ENCODE peak calls at places on chromosomes 16 and 17, in eight cellular contexts. F is body of pancreas, V is transverse colon, K is astrocyte of the cerebellum, Y is thoracic aorta, H is PC-9, E is PC-3, Z is foreskin fibroblast. L is an unnamed sample.

GRCh38 chr16:31354394-31355291 is at the start of gene ITGAX:
- DNase-seq in V (peak), Z (peak), H (no peak), K (no peak), Y (no peak), E (peak), F (peak), L (no peak)

GRCh38 chr16:66161942-66162341 is 204.5 kb upstream of the CDH5 start:
- DNase-seq in K (no peak), V (no peak), E (peak), H (no peak), Z (no peak), F (no peak), Y (no peak), L (no peak)

GRCh38 chr17:38600906-38601305 is 4.8 kb downstream of the SRCIN1 start:
- DNase-seq in Y (no peak), Z (no peak), K (no peak), F (no peak), E (no peak), V (no peak), H (no peak), L (no peak)

GRCh38 chr16:49519741-49520140 is 146.1 kb downstream of the C16orf78 start:
- DNase-seq in Z (no peak), V (no peak), E (no peak), F (no peak), Y (no peak), K (no peak), H (no peak), L (no peak)

GRCh38 chr17:75589919-75590303 is 2.3 kb downstream of the MYO15B start:
- DNase-seq in Y (no peak), H (no peak), K (no peak), F (no peak), V (peak), E (no peak), Z (no peak), L (no peak)

GRCh38 chr17:17376362-17376761 is 73.2 kb downstream of the NT5M start:
- DNase-seq in Z (peak), K (no peak), H (no peak), V (no peak), Y (no peak), E (peak), F (no peak), L (peak)

GRCh38 chr16:16162591-16162990 is 60.7 kb downstream of the ABCC6 start:
- DNase-seq in Z (no peak), Y (no peak), V (no peak), F (no peak), E (no peak), K (no peak), H (no peak), L (no peak)

GRCh38 chr16:85757341-85757822 is 6.5 kb upstream of the C16orf74 start:
- DNase-seq in Z (peak), K (peak), V (no peak), H (no peak), E (peak), F (no peak), Y (no peak), L (no peak)

GRCh38 chr17:62823111-62823895 is 15.2 kb upstream of the MARCHF10 start:
- DNase-seq in V (no peak), E (peak), H (peak), Z (no peak), F (no peak), Y (no peak), K (no peak), L (no peak)

GRCh38 chr16:56911771-56912541 is 20.0 kb upstream of the HERPUD1 start:
- DNase-seq in E (no peak), K (no peak), V (peak), Y (no peak), H (no peak), F (peak), Z (no peak), L (no peak)

GRCh38 chr16:3112058-3112880 is at the start of gene ZNF205:
- DNase-seq in Z (peak), E (peak), F (peak), V (peak), Y (no peak), H (peak), K (peak), L (no peak)

GRCh38 chr17:78581304-78581703 is 4.1 kb upstream of the DNAH17 start:
- DNase-seq in Z (no peak), H (no peak), E (no peak), F (no peak), K (no peak), Y (no peak), V (no peak), L (no peak)

GRCh38 chr16:10077861-10078260 is 104.4 kb downstream of the GRIN2A start:
- DNase-seq in E (peak), H (no peak), F (no peak), V (no peak), K (no peak), Y (no peak), Z (no peak), L (no peak)

GRCh38 chr17:50867856-50868438 is 1.8 kb upstream of the TOB1 start:
- DNase-seq in H (no peak), Z (no peak), F (no peak), K (peak), V (no peak), Y (no peak), E (no peak), L (no peak)

GRCh38 chr17:5413682-5414081 is 5.8 kb downstream of the NUP88 start:
- DNase-seq in H (peak), V (no peak), F (no peak), Z (peak), K (peak), E (peak), Y (no peak), L (peak)

GRCh38 chr17:76278268-76278908 is 13.2 kb downstream of the UBALD2 start:
- DNase-seq in V (no peak), Y (no peak), F (no peak), Z (no peak), K (no peak), H (no peak), E (no peak), L (no peak)

GRCh38 chr17:81387235-81388060 is 7.8 kb upstream of the BAHCC1 start:
- DNase-seq in H (no peak), V (peak), E (peak), Y (no peak), Z (peak), F (peak), K (no peak), L (no peak)

GRCh38 chr16:86349338-86349900 is 160.9 kb upstream of the FOXF1 start:
- DNase-seq in H (no peak), E (no peak), Z (no peak), F (no peak), Y (no peak), K (no peak), V (no peak), L (no peak)

GRCh38 chr16:48997946-48998345 is 283.7 kb downstream of the CBLN1 start:
- DNase-seq in Y (no peak), H (no peak), K (no peak), V (no peak), F (no peak), Z (no peak), E (no peak), L (no peak)

GRCh38 chr17:65797809-65798208 is 236.4 kb upstream of the AXIN2 start:
- DNase-seq in F (no peak), V (no peak), Z (no peak), K (no peak), H (no peak), Y (no peak), E (peak), L (no peak)

GRCh38 chr17:3927628-3928010 is 11.4 kb upstream of the P2RX1 start:
- DNase-seq in Z (no peak), V (no peak), K (no peak), H (no peak), Y (no peak), F (no peak), E (no peak), L (no peak)

GRCh38 chr17:57130708-57131461 is 45.8 kb downstream of the AKAP1 start:
- DNase-seq in F (peak), H (peak), E (peak), Y (peak), Z (peak), V (peak), K (peak), L (peak)

GRCh38 chr16:67877064-67877463 is 4.2 kb downstream of the EDC4 start:
- DNase-seq in K (no peak), Z (no peak), V (no peak), F (no peak), H (no peak), Y (no peak), E (no peak), L (no peak)

GRCh38 chr16:28923652-28924398 is 1.2 kb downstream of the RABEP2 start:
- DNase-seq in V (peak), E (no peak), Z (no peak), K (no peak), Y (no peak), H (no peak), F (peak), L (no peak)

GRCh38 chr17:559699-560378 is 154.8 kb downstream of the VPS53 start:
- DNase-seq in V (no peak), Y (peak), Z (peak), F (peak), K (peak), H (peak), E (peak), L (peak)

GRCh38 chr17:44283374-44284023 is 15.6 kb upstream of the SLC4A1 start:
- DNase-seq in Y (no peak), K (no peak), H (no peak), F (no peak), Z (no peak), V (no peak), E (no peak), L (no peak)

GRCh38 chr17:76534831-76535732 is 2.4 kb downstream of the CYGB start:
- DNase-seq in V (no peak), Z (no peak), E (no peak), K (no peak), H (no peak), Y (no peak), F (no peak), L (no peak)

DNA sequence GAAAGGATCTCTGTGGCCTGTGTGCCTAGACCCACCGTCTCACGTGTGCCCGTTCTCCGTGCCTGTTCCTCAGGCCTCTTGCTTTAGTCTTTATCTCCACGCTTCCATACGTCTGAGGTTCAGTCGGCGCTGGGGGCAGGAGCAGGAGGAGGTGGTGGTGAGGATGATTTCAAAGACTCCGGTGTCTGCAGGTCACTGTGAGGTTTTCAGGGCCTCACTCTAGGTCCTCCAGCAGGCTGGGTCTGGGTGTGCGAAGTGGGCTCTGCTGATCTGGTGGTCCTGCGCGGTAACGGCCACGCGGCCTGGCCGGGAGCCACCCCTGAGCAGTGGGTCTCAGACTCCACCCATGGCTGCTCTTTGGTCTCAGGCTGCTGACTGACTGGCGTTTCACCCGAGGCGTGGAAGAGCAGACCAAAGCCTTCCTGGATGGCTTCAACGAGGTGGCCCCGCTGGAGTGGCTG is 14.4 kb upstream of the CLEC18A start:
- DNase-seq in V (no peak), Z (no peak), K (no peak), Y (no peak), E (no peak), H (no peak), F (no peak), L (no peak)
- TF ChIP-seq CTCF in V (no peak), Z (no peak), K (no peak), Y (no peak), E (no peak), H (no peak), F (no peak), L (no peak)

GRCh38 chr17:67490471-67490870 is 113.4 kb downstream of the PITPNC1 start:
- DNase-seq in H (no peak), Z (no peak), F (peak), V (no peak), Y (no peak), K (no peak), E (no peak), L (no peak)

GRCh38 chr17:67489273-67489672 is 112.2 kb downstream of the PITPNC1 start:
- DNase-seq in V (no peak), K (no peak), H (no peak), Y (no peak), Z (no peak), E (no peak), F (no peak), L (no peak)

GRCh38 chr17:67488768-67489167 is 111.7 kb downstream of the PITPNC1 start:
- DNase-seq in V (no peak), K (no peak), Z (no peak), F (no peak), Y (no peak), E (no peak), H (no peak), L (no peak)

GRCh38 chr17:67488161-67488560 is 111.1 kb downstream of the PITPNC1 start:
- DNase-seq in Z (no peak), K (no peak), E (no peak), H (no peak), V (no peak), Y (no peak), F (no peak), L (no peak)

GRCh38 chr17:67487506-67487905 is 110.4 kb downstream of the PITPNC1 start:
- DNase-seq in Y (no peak), K (no peak), Z (no peak), V (no peak), H (no peak), F (no peak), E (no peak), L (no peak)
- H3K4me3 ChIP-seq in Y (no peak), K (no peak), Z (no peak), V (no peak), H (no peak), F (no peak), E (no peak), L (no peak)

GRCh38 chr16:680967-681745 is 946 bp downstream of the STUB1 start:
- DNase-seq in H (no peak), Y (no peak), V (peak), Z (peak), F (peak), E (peak), K (no peak), L (no peak)
- TF ChIP-seq CTCF in H (no peak), Y (no peak), V (no peak), Z (no peak), F (no peak), E (peak), K (peak), L (peak)

GRCh38 chr17:52134641-52135040 is 23.9 kb downstream of the CA10 start:
- DNase-seq in V (no peak), E (peak), H (no peak), Y (no peak), Z (no peak), F (no peak), K (no peak), L (no peak)
- H3K4me3 ChIP-seq in V (no peak), E (no peak), H (no peak), Y (no peak), Z (no peak), F (no peak), K (no peak), L (no peak)

GRCh38 chr17:82710499-82711232 is 5.8 kb upstream of the FN3KRP start:
- DNase-seq in E (no peak), V (no peak), Y (no peak), F (no peak), H (no peak), Z (no peak), K (no peak), L (no peak)
- TF ChIP-seq CTCF in E (peak), V (no peak), Y (no peak), F (no peak), H (no peak), Z (no peak), K (no peak), L (no peak)